ENCODE peak calls at places on chromosomes 16 and 17, in nine cellular contexts. A is GM23248; S is left ventricle myocardium inferior; O is effector memory CD4-positive, alpha-beta T cell; J is breast epithelium; P is uterus; D is stomach; U is sigmoid colon; H is pancreas. R is an unnamed sample.

GRCh38 chr16:7736138-7736537 is 403.5 kb downstream of the RBFOX1 start:
- DNase-seq in A (no peak), S (no peak), O (no peak), J (no peak), P (no peak), D (no peak), U (no peak), H (no peak), R (no peak)

GRCh38 chr17:3827124-3827773 is 18.8 kb downstream of the NCBP3 start:
- DNase-seq in A (peak; percentile 65), S (no peak), O (peak; percentile 50), J (no peak), P (peak; percentile 31), D (peak; percentile 65), U (no peak), H (no peak), R (peak; percentile 79)

GRCh38 chr17:83180996-83181481 is 101.6 kb downstream of the METRNL start:
- DNase-seq in A (peak; percentile 24), S (no peak), O (no peak), J (peak; percentile 12), P (no peak), D (no peak), U (no peak), H (no peak), R (no peak)

GRCh38 chr16:28205117-28205899 is 6.5 kb downstream of the XPO6 start:
- DNase-seq in A (no peak), S (no peak), O (no peak), J (no peak), P (no peak), D (no peak), U (no peak), H (no peak), R (no peak)

GRCh38 chr16:48366165-48367093 is 18.8 kb downstream of the SIAH1 start:
- DNase-seq in A (peak; percentile 93), S (no peak), O (peak; percentile 12), J (peak; percentile 48), P (peak; percentile 29), D (peak; percentile 53), U (peak; percentile 79), H (no peak), R (peak; percentile 64)

GRCh38 chr17:2500446-2500845 is 11.2 kb downstream of the METTL16 start:
- DNase-seq in A (no peak), S (no peak), O (no peak), J (no peak), P (no peak), D (no peak), U (no peak), H (no peak), R (no peak)

GRCh38 chr16:87702325-87702811 is 63.4 kb downstream of the KLHDC4 start:
- DNase-seq in A (peak; percentile 30), S (no peak), O (no peak), J (no peak), P (no peak), D (no peak), U (no peak), H (no peak), R (no peak)

GRCh38 chr16:68416057-68417046 is 32.0 kb downstream of the SMPD3 start:
- DNase-seq in A (no peak), S (no peak), O (no peak), J (peak; percentile 56), P (no peak), D (peak; percentile 66), U (no peak), H (no peak), R (no peak)

GRCh38 chr16:59090501-59090900 is 356.4 kb upstream of the GOT2 start:
- DNase-seq in A (no peak), S (no peak), O (no peak), J (no peak), P (no peak), D (no peak), U (no peak), H (no peak), R (no peak)

GRCh38 chr17:42422412-42422957 is 571 bp downstream of the CAVIN1 start:
- DNase-seq in A (peak; percentile 77), S (no peak), O (no peak), J (no peak), P (no peak), D (peak; percentile 27), U (peak; percentile 77), H (peak; percentile 82), R (peak; percentile 31)

GRCh38 chr16:62665269-62665668 is 629.0 kb upstream of the CDH8 start:
- DNase-seq in A (no peak), S (no peak), O (no peak), J (no peak), P (no peak), D (no peak), U (no peak), H (no peak), R (no peak)

GRCh38 chr17:64212122-64212521 is 50.9 kb downstream of the TEX2 start:
- DNase-seq in A (peak; percentile 71), S (no peak), O (no peak), J (no peak), P (no peak), D (no peak), U (no peak), H (no peak), R (no peak)

GRCh38 chr17:64205804-64206203 is 57.3 kb downstream of the TEX2 start:
- DNase-seq in A (no peak), S (no peak), O (no peak), J (no peak), P (no peak), D (no peak), U (no peak), H (no peak), R (no peak)

GRCh38 chr17:64213995-64214507 is 49.0 kb downstream of the TEX2 start:
- DNase-seq in A (peak; percentile 19), S (no peak), O (no peak), J (no peak), P (no peak), D (no peak), U (no peak), H (no peak), R (no peak)

GRCh38 chr17:64209356-64209941 is 53.6 kb downstream of the TEX2 start:
- DNase-seq in A (no peak), S (no peak), O (no peak), J (no peak), P (no peak), D (no peak), U (no peak), H (no peak), R (no peak)

GRCh38 chr17:64209983-64210382 is 53.1 kb downstream of the TEX2 start:
- DNase-seq in A (no peak), S (no peak), O (no peak), J (no peak), P (no peak), D (no peak), U (no peak), H (no peak), R (no peak)
- H3K27ac ChIP-seq in A (no peak overlapping the region), S (peak overlapping the region; percentile 49), O (no peak overlapping the region), J (no peak overlapping the region), P (no peak overlapping the region), D (no peak overlapping the region), U (no peak overlapping the region), H (no peak overlapping the region), R (no peak overlapping the region)

GRCh38 chr17:38798614-38799500 is 499 bp downstream of the PIP4K2B start:
- DNase-seq in A (peak; percentile 74), S (peak; percentile 58), O (peak; percentile 32), J (peak; percentile 29), P (no peak), D (peak; percentile 44), U (peak; percentile 77), H (peak; percentile 84), R (peak; percentile 53)
- H3K4me3 ChIP-seq in A (peak overlapping the region; percentile 88), S (peak overlapping the region; percentile 97), O (peak overlapping the region; percentile 94), J (peak overlapping the region; percentile 74), P (peak overlapping the region; percentile 76), D (peak overlapping the region; percentile 98), U (peak overlapping the region; percentile 84), H (peak overlapping the region; percentile 90), R (peak overlapping the region; percentile 53)

DNA sequence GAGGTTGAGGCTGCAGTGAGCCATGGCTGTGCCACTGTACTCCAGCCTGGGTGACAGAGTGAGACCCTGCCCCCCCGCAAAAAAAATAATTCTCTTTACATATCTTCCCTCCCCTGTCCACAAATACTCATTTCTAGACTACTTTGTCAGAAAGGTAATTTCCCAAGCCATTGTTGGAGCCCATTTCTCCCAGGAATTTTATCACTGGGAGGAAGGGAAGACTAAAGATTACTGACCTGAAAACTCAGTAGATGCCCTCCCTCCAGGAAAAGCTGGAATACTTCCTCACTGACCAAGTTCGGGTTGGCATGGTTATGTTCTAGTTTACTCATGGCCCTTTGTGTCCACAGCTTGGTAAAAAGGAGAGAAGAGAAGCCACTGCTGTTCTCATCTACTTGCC is 4.1 kb downstream of the CALCOCO2 start:
- DNase-seq in A (no peak), S (no peak), O (no peak), J (no peak), P (no peak), D (no peak), U (no peak), H (no peak), R (no peak)
- H3K4me1 ChIP-seq in A (peaks cover 14% of the 10 kb centered on the region), S (peaks cover 94% of the 10 kb centered on the region), O (peaks cover 27% of the 10 kb centered on the region), J (peaks cover 2% of the 10 kb centered on the region), P (peaks cover 12% of the 10 kb centered on the region), D (peaks cover 89% of the 10 kb centered on the region), U (no peaks in the 10 kb centered on the region), H (no peaks in the 10 kb centered on the region), R (peaks cover 86% of the 10 kb centered on the region)

GRCh38 chr17:76023900-76024237 is 3.2 kb downstream of the EVPL start:
- DNase-seq in A (no peak), S (no peak), O (no peak), J (no peak), P (no peak), D (no peak), U (no peak), H (peak; percentile 55), R (no peak)

GRCh38 chr17:76024353-76024752 is 2.8 kb downstream of the EVPL start:
- DNase-seq in A (no peak), S (no peak), O (no peak), J (no peak), P (no peak), D (no peak), U (no peak), H (no peak), R (no peak)

GRCh38 chr17:76025294-76025693 is 1.8 kb downstream of the EVPL start:
- DNase-seq in A (no peak), S (no peak), O (no peak), J (no peak), P (no peak), D (no peak), U (no peak), H (peak; percentile 65), R (no peak)

GRCh38 chr17:76026714-76027158 is 370 bp downstream of the EVPL start:
- DNase-seq in A (no peak), S (no peak), O (no peak), J (no peak), P (no peak), D (no peak), U (no peak), H (peak; percentile 55), R (no peak)

DNA sequence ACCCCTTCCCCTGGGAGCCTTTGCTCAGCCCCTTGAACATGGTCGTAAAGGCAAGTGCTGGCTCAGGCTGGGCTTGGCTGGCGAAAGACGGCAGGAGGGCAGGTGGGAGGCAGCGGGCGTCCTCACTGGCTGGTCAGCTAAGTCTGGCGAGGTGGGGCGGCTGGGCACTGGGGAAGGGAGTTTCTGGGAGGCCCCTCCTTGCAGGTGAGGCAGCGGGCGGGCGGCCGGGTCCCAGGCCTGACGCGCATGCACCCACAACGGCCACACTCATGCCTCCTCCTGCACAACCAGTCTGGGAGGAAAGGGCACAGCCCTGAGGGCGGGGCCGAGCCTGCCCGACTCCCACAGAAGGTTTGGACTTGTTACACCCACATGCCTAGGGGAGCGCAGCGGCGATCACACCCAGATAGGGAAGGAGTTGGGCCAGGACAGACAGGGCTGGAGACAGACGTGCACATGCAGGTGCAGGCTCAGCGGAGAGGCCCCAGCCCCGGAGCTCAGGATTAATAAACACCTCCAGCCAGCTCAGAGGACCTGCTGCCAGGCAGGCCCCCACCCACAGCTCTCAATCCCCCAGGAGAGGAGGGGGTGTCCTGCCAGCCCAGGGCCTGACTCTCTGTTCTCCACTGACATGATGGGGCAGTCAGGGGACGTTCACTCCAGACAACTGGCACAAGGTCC is at the start of gene EVPL:
- DNase-seq in A (no peak), S (no peak), O (no peak), J (peak; percentile 71), P (no peak), D (peak; percentile 88), U (no peak), H (peak; percentile 88), R (no peak)
- H3K27ac ChIP-seq in A (no peak within 1 kb of the TSS), S (no peak within 1 kb of the TSS), O (no peak within 1 kb of the TSS), J (peak within 1 kb of the TSS; percentile 66), P (no peak within 1 kb of the TSS), D (peak within 1 kb of the TSS; percentile 77), U (peak within 1 kb of the TSS; percentile 64), H (peak within 1 kb of the TSS; percentile 44), R (no peak within 1 kb of the TSS)